ENCODE peak calls at places on chromosomes 1 and 21, in six cellular contexts. O is CD4-positive, alpha-beta T cell; G is H54; N is activated CD4-positive, alpha-beta T cell treated with anti-CD3 and anti-CD28 coated beads, Interleukin-2, amount 50 U/mL, for 1 hour; Z is NCI-H69; C is heart left ventricle. A is an unnamed sample.

GRCh38 chr21:44949161-44950015 is 9.6 kb downstream of the SLX9 start:
- DNase-seq in O (peak), G (peak), N (peak), Z (peak), C (peak), A (peak)

GRCh38 chr1:78447096-78447495 is 43.7 kb upstream of the PTGFR start:
- DNase-seq in O (no peak), G (no peak), N (no peak), Z (no peak), C (no peak), A (no peak)

GRCh38 chr1:181090653-181091126 is 2.2 kb downstream of the IER5 start:
- DNase-seq in O (peak), G (no peak), N (peak), Z (peak), C (no peak), A (no peak)

GRCh38 chr1:109931189-109931672 is 20.6 kb downstream of the CSF1 start:
- DNase-seq in O (no peak), G (no peak), N (no peak), Z (peak), C (peak), A (no peak)

GRCh38 chr1:25733271-25733670 is 66.7 kb upstream of the SELENON start:
- DNase-seq in O (no peak), G (no peak), N (no peak), Z (no peak), C (no peak), A (no peak)

GRCh38 chr21:16794944-16795343 is 717.9 kb upstream of the CXADR start:
- DNase-seq in O (no peak), G (peak), N (no peak), Z (no peak), C (no peak), A (no peak)

GRCh38 chr21:29413683-29414082 is 115.0 kb downstream of the BACH1 start:
- DNase-seq in O (no peak), G (no peak), N (no peak), Z (no peak), C (no peak), A (no peak)

GRCh38 chr1:221725683-221726330 is 16.1 kb downstream of the DUSP10 start:
- DNase-seq in O (no peak), G (no peak), N (no peak), Z (no peak), C (no peak), A (no peak)

GRCh38 chr1:17059391-17060128 is 5.7 kb upstream of the SDHB start:
- DNase-seq in O (peak), G (peak), N (peak), Z (peak), C (peak), A (no peak)

GRCh38 chr1:46807046-46807972 is 8.5 kb downstream of the CYP4B1 start:
- DNase-seq in O (no peak), G (no peak), N (no peak), Z (no peak), C (no peak), A (no peak)

GRCh38 chr1:184941735-184942134 is 32.6 kb downstream of the NIBAN1 start:
- DNase-seq in O (no peak), G (no peak), N (no peak), Z (no peak), C (no peak), A (no peak)

GRCh38 chr1:1274299-1274930 is 761 bp upstream of the UBE2J2 start:
- DNase-seq in O (no peak), G (no peak), N (no peak), Z (no peak), C (no peak), A (no peak)

GRCh38 chr21:33293811-33294216 is 27.6 kb downstream of the IL10RB start:
- DNase-seq in O (peak), G (no peak), N (no peak), Z (no peak), C (no peak), A (no peak)

GRCh38 chr1:110210604-110211502 is 739 bp downstream of the KCNC4 start:
- DNase-seq in O (peak), G (peak), N (peak), Z (peak), C (peak), A (no peak)

GRCh38 chr21:42837421-42838211 is 41.7 kb downstream of the WDR4 start:
- DNase-seq in O (no peak), G (no peak), N (no peak), Z (no peak), C (no peak), A (no peak)

GRCh38 chr1:244207935-244208244 is 156.8 kb downstream of the ZBTB18 start:
- DNase-seq in O (no peak), G (no peak), N (no peak), Z (no peak), C (no peak), A (no peak)